ENCODE peak calls at places on chromosomes 7 and 10, in six cellular contexts. M is mammary epithelial cell, U is cardiac muscle cell, I is hepatocyte, B is PC-9, A is Peyer's patch. E is an unnamed sample. For H3K4me1, the result is how much of the 10 kb centered on the place peaks cover.

GRCh38 chr10:91709394-91709798 is 76.5 kb upstream of the PPP1R3C start:
- DNase-seq in I (no peak), A (no peak), M (peak), U (no peak), B (peak), E (no peak)

GRCh38 chr10:92757066-92757716 is 67.4 kb downstream of the HHEX start:
- DNase-seq in B (peak), U (peak), A (peak), M (peak), I (peak), E (peak)

GRCh38 chr10:17771027-17771426 is 19.0 kb downstream of the TMEM236 start:
- DNase-seq in B (no peak), I (no peak), M (no peak), A (no peak), U (no peak), E (no peak)

GRCh38 chr7:12607134-12607533 is 36.6 kb downstream of the SCIN start:
- DNase-seq in M (no peak), U (no peak), B (no peak), A (no peak), I (no peak), E (no peak)

GRCh38 chr10:116038259-116038658 is 234.7 kb downstream of the GFRA1 start:
- DNase-seq in B (no peak), A (peak), M (no peak), I (no peak), U (no peak), E (no peak)

GRCh38 chr10:29063806-29064644 is 224.8 kb upstream of the LYZL1 start:
- DNase-seq in I (peak), U (peak), M (peak), B (peak), A (no peak), E (peak)

GRCh38 chr7:151895008-151895661 is 18.2 kb upstream of the PRKAG2 start:
- DNase-seq in M (peak), A (no peak), B (no peak), U (no peak), I (no peak), E (peak)

GRCh38 chr10:119655566-119656001 is 4.4 kb downstream of the BAG3 start:
- DNase-seq in I (peak), M (peak), U (no peak), A (peak), B (peak), E (no peak)

GRCh38 chr10:33111652-33112051 is 153.6 kb upstream of the ITGB1 start:
- DNase-seq in M (no peak), I (no peak), B (no peak), U (no peak), A (no peak), E (no peak)
- TF ChIP-seq CTCF in M (no peak), I (no peak), B (no peak), U (no peak), A (no peak), E (no peak)

GRCh38 chr7:150451833-150452431 is 1.5 kb downstream of the GIMAP8 start:
- DNase-seq in U (no peak), M (no peak), A (no peak), I (no peak), B (no peak), E (no peak)

GRCh38 chr7:150449206-150449956 is 1.0 kb upstream of the GIMAP8 start:
- DNase-seq in M (no peak), I (no peak), U (no peak), A (no peak), B (no peak), E (no peak)

GRCh38 chr7:150451097-150451793 is 815 bp downstream of the GIMAP8 start:
- DNase-seq in U (no peak), I (no peak), M (no peak), A (peak), B (no peak), E (no peak)

GRCh38 chr7:150448789-150449147 is 1.7 kb upstream of the GIMAP8 start:
- DNase-seq in U (peak), I (peak), B (no peak), M (peak), A (peak), E (peak)

DNA sequence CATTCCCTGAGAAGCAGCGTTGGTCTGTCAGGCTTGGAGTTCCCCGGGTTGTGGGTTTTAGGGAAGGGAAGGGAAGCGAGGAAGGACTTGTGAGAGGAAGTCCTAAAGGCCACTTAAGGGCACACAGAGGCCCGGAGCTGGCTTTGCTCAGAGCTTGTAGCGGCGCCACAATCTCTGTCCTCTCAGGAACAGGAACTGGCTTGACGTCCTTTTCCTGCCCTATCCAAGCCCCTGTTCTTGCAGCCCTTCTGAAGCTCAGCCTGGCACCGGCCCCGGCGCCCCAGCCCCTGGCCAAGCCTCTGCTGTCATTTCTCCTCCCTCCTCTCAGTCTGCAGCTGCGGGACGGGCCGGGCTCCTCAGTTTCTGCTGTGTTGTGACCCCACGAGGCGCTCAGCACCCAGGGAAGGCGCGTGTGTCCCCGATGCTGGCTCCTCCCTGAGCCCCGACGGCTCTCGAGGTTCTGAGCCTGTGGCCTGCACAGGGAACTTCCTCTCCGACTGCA is at the start of gene GIMAP8:
- DNase-seq in I (no peak), U (no peak), B (no peak), A (peak), M (no peak), E (no peak)
- H3K4me3 ChIP-seq in I (no peak), U (no peak), B (no peak), A (peak), M (no peak), E (no peak)

DNA sequence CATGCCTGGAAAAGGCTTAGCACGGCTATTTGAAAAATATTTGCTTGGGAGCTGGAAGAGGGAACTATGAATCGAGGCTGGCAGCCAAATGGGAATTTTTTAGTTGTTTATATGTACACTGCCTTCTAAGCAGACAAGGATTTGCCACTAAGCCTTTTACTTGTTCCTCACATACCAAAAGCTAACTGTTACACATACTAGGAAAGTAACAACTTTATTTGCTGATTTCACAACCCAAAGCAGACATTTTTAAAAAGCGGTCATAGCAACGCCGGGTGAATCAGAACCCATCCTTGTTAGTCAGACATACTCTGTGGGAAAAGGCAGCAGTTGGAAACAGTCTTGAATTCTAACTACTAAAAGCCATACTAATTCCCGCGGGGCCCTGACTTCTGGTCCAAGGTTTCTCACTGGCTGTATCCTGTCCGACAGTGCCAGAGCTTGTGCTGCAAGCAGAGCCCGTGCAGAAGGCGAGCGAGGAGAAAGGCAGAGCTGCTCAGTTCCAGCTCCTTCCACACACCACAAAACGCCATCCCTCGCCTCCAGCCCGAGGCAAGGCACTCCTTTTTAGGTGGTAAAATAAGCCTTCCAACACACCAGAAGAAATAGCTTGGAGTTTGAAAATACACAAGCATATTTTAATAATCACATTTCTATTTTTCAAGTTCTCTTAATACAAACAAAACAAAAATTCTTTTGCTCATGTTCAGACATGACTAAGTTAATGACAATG is 89.2 kb downstream of the RNF216 start:
- DNase-seq in U (no peak), A (peak), I (peak), M (peak), B (peak), E (no peak)
- H3K4me1 ChIP-seq in U (half or more), A (half or more), I (half or more), M (half or more), B (half or more), E (half or more)

GRCh38 chr7:43799605-43800004 is 41.1 kb downstream of the BLVRA start:
- DNase-seq in M (peak), U (no peak), I (no peak), A (no peak), B (no peak), E (no peak)
- TF ChIP-seq CTCF in M (peak), U (no peak), I (no peak), A (peak), B (no peak), E (no peak)

GRCh38 chr7:921581-922333 is 32.7 kb downstream of the ADAP1 start:
- DNase-seq in U (no peak), A (peak), B (no peak), I (no peak), M (no peak), E (peak)
- H3K4me3 ChIP-seq in U (no peak), A (peak), B (no peak), I (no peak), M (no peak), E (no peak)

DNA sequence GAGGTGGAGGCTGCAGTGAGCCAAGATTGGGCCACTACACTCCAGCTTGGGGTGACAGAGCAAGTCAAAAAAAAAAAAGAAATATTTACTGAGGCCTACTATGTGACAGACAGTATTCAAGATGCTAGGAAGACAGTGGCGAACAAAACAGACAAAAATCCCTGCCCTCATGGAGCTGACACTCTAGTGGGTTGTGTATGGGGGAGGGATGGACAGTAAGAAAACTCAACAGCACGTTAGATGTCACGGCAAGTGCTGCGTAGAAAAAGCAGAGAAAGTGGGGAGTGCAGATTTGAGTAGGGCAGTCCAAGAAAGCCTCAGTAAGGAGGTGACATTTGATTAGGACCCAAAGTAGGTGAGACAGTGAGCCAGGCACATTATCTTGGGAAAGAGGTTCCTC is 10.1 kb downstream of the CAMK2G start:
- DNase-seq in B (no peak), I (no peak), A (no peak), U (no peak), M (no peak), E (no peak)
- H3K4me1 ChIP-seq in B (under half), I (under half), A (half or more), U (under half), M (under half), E (under half)

DNA sequence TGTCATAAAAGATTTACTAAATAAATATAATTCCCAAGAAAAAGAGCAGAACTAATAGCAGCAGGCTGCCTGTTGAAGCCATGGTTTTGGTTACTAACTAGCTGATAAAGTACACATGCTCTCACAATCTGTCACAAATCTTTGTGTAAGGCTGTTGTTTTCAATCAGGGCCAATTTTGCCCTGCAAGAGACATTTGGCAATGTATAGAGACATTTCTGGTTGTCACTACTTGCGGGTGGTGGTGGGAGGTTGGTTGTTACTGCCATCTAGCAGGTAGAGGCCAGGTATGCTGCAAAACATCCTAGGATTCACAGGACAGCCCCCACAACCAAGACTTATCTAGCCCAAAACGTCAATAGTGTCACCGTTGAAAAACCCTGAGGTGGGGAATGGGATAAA is 233.5 kb upstream of the CACNA2D1 start:
- DNase-seq in A (no peak), M (no peak), I (no peak), B (no peak), U (no peak), E (no peak)
- TF ChIP-seq CTCF in A (no peak), M (no peak), I (no peak), B (no peak), U (no peak), E (no peak)

DNA sequence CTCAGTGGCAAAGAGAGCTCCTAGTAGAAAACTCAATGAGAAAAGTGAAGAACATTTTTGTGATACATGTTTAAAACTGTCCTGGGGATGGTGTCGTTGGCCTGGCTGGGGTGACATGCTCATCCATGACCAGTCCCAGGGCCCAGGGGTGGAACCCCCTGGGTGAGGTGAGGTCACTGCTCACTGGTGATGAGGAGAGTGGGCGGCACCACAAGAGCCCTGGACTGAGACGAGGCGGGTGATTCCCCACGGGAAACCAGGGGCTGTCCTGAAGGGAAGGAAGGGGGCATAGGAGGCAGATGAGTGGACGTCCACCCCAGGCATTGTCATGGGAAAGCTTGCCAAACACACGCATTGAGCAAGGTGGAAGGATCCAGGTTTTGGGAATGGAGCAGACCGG is 54.6 kb downstream of the HTR5A start:
- DNase-seq in M (no peak), B (no peak), I (no peak), U (no peak), A (no peak), E (no peak)
- H3K4me3 ChIP-seq in M (no peak), B (no peak), I (no peak), U (no peak), A (no peak), E (no peak)